ENCODE peak calls at places on chromosomes 11 and 22, in eight cellular contexts. J is stomach, B is HCT116, H is A549, P is astrocyte, G is endodermal cell, L is K562, I is body of pancreas. X is an unnamed sample.

GRCh38 chr22:39927544-39927943 is 26.7 kb downstream of the GRAP2 start:
- DNase-seq in J (no peak), B (no peak), H (no peak), P (no peak), G (peak; percentile 83), L (peak; percentile 46), I (no peak), X (no peak)

GRCh38 chr22:30224161-30224857 is 22.2 kb downstream of the LIF start:
- DNase-seq in J (no peak), B (peak; percentile 89), H (peak; percentile 85), P (peak; percentile 68), G (no peak), L (no peak), I (no peak), X (no peak)

GRCh38 chr11:12218909-12219308 is 108.5 kb downstream of the MICAL2 start:
- DNase-seq in J (peak; percentile 55), B (no peak), H (no peak), P (no peak), G (no peak), L (no peak), I (peak; percentile 70), X (no peak)

GRCh38 chr11:113161671-113162589 is 152.5 kb upstream of the TTC12 start:
- DNase-seq in J (peak; percentile 40), B (no peak), H (no peak), P (no peak), G (no peak), L (no peak), I (peak; percentile 18), X (no peak)

GRCh38 chr11:105202422-105202821 is 62.9 kb upstream of the CARD18 start:
- DNase-seq in J (no peak), B (no peak), H (no peak), P (no peak), G (no peak), L (no peak), I (no peak), X (no peak)

GRCh38 chr11:43983221-43983795 is 40.9 kb downstream of the C11orf96 start:
- DNase-seq in J (no peak), B (no peak), H (peak; percentile 28), P (no peak), G (no peak), L (no peak), I (no peak), X (no peak)

GRCh38 chr11:25910090-25910489 is 421.8 kb upstream of the ANO3 start:
- DNase-seq in J (no peak), B (no peak), H (no peak), P (no peak), G (no peak), L (no peak), I (no peak), X (no peak)

GRCh38 chr22:23608583-23608982 is 23.5 kb downstream of the DRICH1 start:
- DNase-seq in J (no peak), B (no peak), H (no peak), P (peak; percentile 6), G (peak; percentile 88), L (peak; percentile 27), I (no peak), X (no peak)

GRCh38 chr11:64724863-64725535 is 2.0 kb upstream of the NRXN2 start:
- DNase-seq in J (no peak), B (no peak), H (no peak), P (no peak), G (peak; percentile 39), L (no peak), I (no peak), X (no peak)

GRCh38 chr11:119474682-119475596 is 52.0 kb upstream of the THY1 start:
- DNase-seq in J (peak; percentile 59), B (no peak), H (peak; percentile 42), P (peak; percentile 76), G (peak; percentile 94), L (peak; percentile 71), I (peak; percentile 61), X (peak; percentile 70)

GRCh38 chr11:44817207-44817944 is 90.6 kb downstream of the TSPAN18 start:
- DNase-seq in J (no peak), B (no peak), H (no peak), P (peak; percentile 49), G (no peak), L (no peak), I (no peak), X (no peak)

GRCh38 chr11:33630936-33631748 is 69.5 kb downstream of the C11orf91 start:
- DNase-seq in J (no peak), B (no peak), H (no peak), P (no peak), G (no peak), L (no peak), I (no peak), X (no peak)

GRCh38 chr11:79453617-79454016 is 12.8 kb upstream of the TENM4 start:
- DNase-seq in J (no peak), B (no peak), H (no peak), P (no peak), G (no peak), L (no peak), I (no peak), X (no peak)

GRCh38 chr11:61377461-61378160 is 14.8 kb upstream of the TMEM216 start:
- DNase-seq in J (no peak), B (no peak), H (no peak), P (peak; percentile 84), G (no peak), L (no peak), I (no peak), X (no peak)

GRCh38 chr11:69318093-69318420 is 24.1 kb downstream of the MYEOV start:
- DNase-seq in J (no peak), B (no peak), H (no peak), P (no peak), G (no peak), L (no peak), I (no peak), X (no peak)

GRCh38 chr22:48431536-48432315 is 1395.9 kb downstream of the BRD1 start:
- DNase-seq in J (no peak), B (no peak), H (no peak), P (no peak), G (no peak), L (no peak), I (no peak), X (no peak)

GRCh38 chr11:61516675-61517516 is 8.3 kb downstream of the LRRC10B start:
- DNase-seq in J (peak; percentile 35), B (no peak), H (peak; percentile 86), P (no peak), G (peak; percentile 88), L (peak; percentile 83), I (no peak), X (peak; percentile 43)

GRCh38 chr11:6646631-6647281 is 8.9 kb downstream of the DCHS1 start:
- DNase-seq in J (no peak), B (no peak), H (no peak), P (no peak), G (peak; percentile 47), L (no peak), I (no peak), X (no peak)

GRCh38 chr11:14969922-14970323 is 2.2 kb downstream of the CALCA start:
- DNase-seq in J (peak; percentile 37), B (peak; percentile 15), H (no peak), P (no peak), G (peak; percentile 97), L (peak; percentile 38), I (peak; percentile 44), X (no peak)

GRCh38 chr11:12109591-12110196 is 696 bp upstream of the MICAL2 start:
- DNase-seq in J (no peak), B (no peak), H (no peak), P (no peak), G (no peak), L (peak; percentile 49), I (no peak), X (no peak)

GRCh38 chr11:13534358-13534757 is 38.6 kb upstream of the PTH start:
- DNase-seq in J (no peak), B (no peak), H (no peak), P (no peak), G (no peak), L (no peak), I (no peak), X (no peak)

GRCh38 chr11:129018991-129019390 is 76.3 kb upstream of the TP53AIP1 start:
- DNase-seq in J (no peak), B (no peak), H (no peak), P (no peak), G (no peak), L (no peak), I (no peak), X (no peak)

DNA sequence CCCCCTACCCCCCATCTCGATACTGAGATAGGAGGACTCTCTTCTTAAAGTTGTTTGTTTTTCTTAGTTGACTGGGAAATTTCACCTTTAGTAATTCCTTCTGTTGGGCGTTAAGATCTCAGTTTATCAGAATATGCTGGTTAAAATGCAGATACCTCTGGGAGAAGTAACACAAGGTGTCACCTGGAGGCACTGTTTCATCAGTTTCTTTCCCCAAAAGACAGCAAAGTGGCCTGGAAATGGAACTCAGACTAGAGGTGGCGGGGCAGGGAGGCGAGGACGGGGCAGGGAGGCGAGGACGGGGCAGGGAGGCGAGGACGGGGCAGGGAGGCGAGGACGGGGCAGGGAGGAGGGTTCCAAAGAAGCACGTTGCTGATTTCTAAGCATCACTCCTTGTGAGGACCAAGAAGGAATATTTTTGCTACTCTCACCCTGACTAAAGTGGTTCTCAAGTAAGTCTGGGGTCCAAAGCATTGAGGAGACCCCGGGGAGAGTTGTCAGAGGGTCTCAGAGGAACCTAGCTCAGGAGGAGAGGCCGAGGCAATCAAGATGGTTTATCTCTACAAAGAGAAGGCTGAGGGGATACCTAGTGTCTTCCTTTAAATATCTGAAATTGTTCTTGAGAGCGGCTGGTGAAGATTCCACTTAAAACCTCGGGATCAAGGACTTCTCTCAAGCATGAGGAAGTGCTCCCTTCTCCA is 147.0 kb upstream of the B3GAT1 start:
- DNase-seq in J (no peak), B (no peak), H (no peak), P (no peak), G (peak; percentile 31), L (no peak), I (no peak), X (no peak)
- H3K9me3 ChIP-seq in J (no peaks in the 10 kb centered on the region), B (no peaks in the 10 kb centered on the region), H (no peaks in the 10 kb centered on the region), P (peaks cover 2% of the 10 kb centered on the region), G (no peaks in the 10 kb centered on the region), L (no peaks in the 10 kb centered on the region), I (no peaks in the 10 kb centered on the region), X (no peaks in the 10 kb centered on the region)

GRCh38 chr11:16013242-16013641 is 343.1 kb downstream of the SOX6 start:
- DNase-seq in J (no peak), B (no peak), H (no peak), P (peak; percentile 30), G (no peak), L (no peak), I (no peak), X (no peak)
- H3K27ac ChIP-seq in J (no peak overlapping the region), B (no peak overlapping the region), H (no peak overlapping the region), P (no peak overlapping the region), G (no peak overlapping the region), L (no peak overlapping the region), I (no peak overlapping the region), X (no peak overlapping the region)

GRCh38 chr11:2481253-2481652 is 36.4 kb downstream of the KCNQ1 start:
- DNase-seq in J (no peak), B (no peak), H (no peak), P (no peak), G (no peak), L (no peak), I (no peak), X (no peak)
- H3K9me3 ChIP-seq in J (no peaks in the 10 kb centered on the region), B (peaks cover 9% of the 10 kb centered on the region), H (peaks cover 25% of the 10 kb centered on the region), P (peaks cover 5% of the 10 kb centered on the region), G (peaks cover 8% of the 10 kb centered on the region), L (no peaks in the 10 kb centered on the region), I (peaks cover 5% of the 10 kb centered on the region), X (no peaks in the 10 kb centered on the region)

DNA sequence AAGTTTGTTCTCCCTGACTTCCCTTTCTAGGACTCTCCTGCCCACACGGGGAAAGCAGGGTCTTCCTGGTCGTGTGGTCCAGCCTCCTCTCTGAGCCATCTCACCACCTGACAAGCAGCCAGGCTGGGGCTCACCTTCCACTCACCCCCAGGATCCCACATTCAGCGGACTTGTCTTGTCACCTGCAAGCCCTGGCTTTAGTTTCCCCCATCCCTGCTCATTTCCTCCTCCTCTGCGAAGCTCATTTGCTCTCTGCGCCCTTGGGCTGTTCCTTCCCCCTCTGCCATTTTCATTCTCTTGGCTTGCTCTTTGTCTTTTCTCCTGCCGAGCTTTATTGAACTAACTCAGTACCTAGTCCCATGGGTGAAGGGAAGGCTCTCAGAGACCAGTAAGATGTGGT is 1.9 kb downstream of the ST14 start:
- DNase-seq in J (no peak), B (no peak), H (no peak), P (no peak), G (no peak), L (no peak), I (no peak), X (no peak)
- H3K27ac ChIP-seq in J (no peak overlapping the region), B (no peak overlapping the region), H (peak overlapping the region; percentile 24), P (no peak overlapping the region), G (no peak overlapping the region), L (no peak overlapping the region), I (peak overlapping the region; percentile 85), X (no peak overlapping the region)

X was measured in iPS DF 6.9.